ENCODE peak calls at places on chromosome 21, in ten cellular contexts. C is NCI-H345, H is right atrium auricular region, N is dorsolateral prefrontal cortex, Q is EL, X is M059J, Y is iPS-NIHi11, B is fibroblast of lung, A is omental fat pad, W is PC-3. J is an unnamed sample.

GRCh38 chr21:45098867-45099266 is 24.5 kb downstream of the ADARB1 start:
- DNase-seq in C (peak), H (no peak), N (no peak), Q (peak), X (peak), Y (no peak), B (no peak), A (no peak), W (peak), J (no peak)

GRCh38 chr21:45317401-45318145 is 29.9 kb upstream of the POFUT2 start:
- DNase-seq in C (no peak), H (no peak), N (peak), Q (peak), X (peak), Y (no peak), B (peak), A (no peak), W (peak), J (no peak)

GRCh38 chr21:41360072-41360821 is 1.6 kb upstream of the MX2 start:
- DNase-seq in C (peak), H (peak), N (no peak), Q (peak), X (no peak), Y (no peak), B (peak), A (no peak), W (peak), J (peak)

GRCh38 chr21:31253684-31254083 is 90.4 kb downstream of the TIAM1 start:
- DNase-seq in C (no peak), H (no peak), N (no peak), Q (no peak), X (no peak), Y (no peak), B (no peak), A (no peak), W (no peak), J (no peak)

GRCh38 chr21:30257773-30258172 is 25.0 kb downstream of the KRTAP24-1 start:
- DNase-seq in C (no peak), H (no peak), N (no peak), Q (no peak), X (peak), Y (peak), B (no peak), A (no peak), W (peak), J (peak)

GRCh38 chr21:39313042-39313456 is 383 bp downstream of the BRWD1 start:
- DNase-seq in C (peak), H (no peak), N (no peak), Q (no peak), X (no peak), Y (peak), B (peak), A (no peak), W (no peak), J (peak)

GRCh38 chr21:38159355-38159754 is 97.4 kb upstream of the KCNJ15 start:
- DNase-seq in C (peak), H (peak), N (peak), Q (peak), X (peak), Y (peak), B (peak), A (peak), W (peak), J (peak)

GRCh38 chr21:17270234-17270633 is 242.6 kb upstream of the CXADR start:
- DNase-seq in C (peak), H (peak), N (no peak), Q (peak), X (peak), Y (peak), B (peak), A (no peak), W (peak), J (no peak)

GRCh38 chr21:37412603-37413360 is 46.2 kb downstream of the DYRK1A start:
- DNase-seq in C (no peak), H (no peak), N (no peak), Q (peak), X (no peak), Y (no peak), B (peak), A (no peak), W (no peak), J (no peak)

GRCh38 chr21:44517175-44517899 is 22.7 kb downstream of the KRTAP10-1 start:
- DNase-seq in C (peak), H (no peak), N (no peak), Q (peak), X (peak), Y (peak), B (peak), A (no peak), W (no peak), J (peak)

GRCh38 chr21:16309250-16309971 is 579.6 kb downstream of the USP25 start:
- DNase-seq in C (no peak), H (no peak), N (no peak), Q (no peak), X (no peak), Y (no peak), B (peak), A (no peak), W (no peak), J (no peak)

GRCh38 chr21:42239973-42240372 is 21.0 kb downstream of the ABCG1 start:
- DNase-seq in C (no peak), H (no peak), N (no peak), Q (no peak), X (no peak), Y (no peak), B (no peak), A (no peak), W (no peak), J (no peak)

GRCh38 chr21:14620152-14620551 is 74.0 kb upstream of the SAMSN1 start:
- DNase-seq in C (no peak), H (no peak), N (no peak), Q (no peak), X (no peak), Y (no peak), B (no peak), A (no peak), W (no peak), J (no peak)

GRCh38 chr21:38112219-38112789 is 144.5 kb upstream of the KCNJ15 start:
- DNase-seq in C (no peak), H (no peak), N (no peak), Q (no peak), X (no peak), Y (no peak), B (no peak), A (no peak), W (no peak), J (no peak)

GRCh38 chr21:44955803-44956175 is 16.0 kb downstream of the SLX9 start:
- DNase-seq in C (no peak), H (no peak), N (no peak), Q (no peak), X (no peak), Y (no peak), B (no peak), A (no peak), W (no peak), J (no peak)

GRCh38 chr21:33940846-33941245 is 25.2 kb upstream of the ATP5PO start:
- DNase-seq in C (no peak), H (no peak), N (no peak), Q (no peak), X (no peak), Y (no peak), B (peak), A (no peak), W (no peak), J (no peak)

GRCh38 chr21:33325222-33326067 is 675 bp downstream of the IFNAR1 start:
- DNase-seq in C (peak), H (peak), N (no peak), Q (peak), X (peak), Y (no peak), B (peak), A (peak), W (peak), J (peak)

GRCh38 chr21:15192243-15192642 is 127.4 kb upstream of the NRIP1 start:
- DNase-seq in C (no peak), H (no peak), N (no peak), Q (no peak), X (peak), Y (no peak), B (no peak), A (no peak), W (peak), J (no peak)

GRCh38 chr21:31318971-31319370 is 25.1 kb downstream of the TIAM1 start:
- DNase-seq in C (no peak), H (no peak), N (no peak), Q (no peak), X (no peak), Y (no peak), B (peak), A (no peak), W (no peak), J (no peak)

GRCh38 chr21:26916799-26917198 is 50.1 kb downstream of the ADAMTS5 start:
- DNase-seq in C (no peak), H (no peak), N (no peak), Q (peak), X (no peak), Y (peak), B (no peak), A (no peak), W (no peak), J (no peak)

GRCh38 chr21:45988366-45989347 is 7.1 kb downstream of the COL6A1 start:
- DNase-seq in C (no peak), H (peak), N (no peak), Q (no peak), X (no peak), Y (no peak), B (no peak), A (no peak), W (no peak), J (no peak)

GRCh38 chr21:36321325-36322082 is 1.5 kb downstream of the MORC3 start:
- DNase-seq in C (no peak), H (peak), N (no peak), Q (peak), X (peak), Y (peak), B (peak), A (no peak), W (peak), J (peak)

GRCh38 chr21:28337319-28337718 is 655.4 kb downstream of the LTN1 start:
- DNase-seq in C (peak), H (no peak), N (no peak), Q (peak), X (peak), Y (no peak), B (peak), A (no peak), W (peak), J (peak)

GRCh38 chr21:41932191-41932575 is 21.6 kb downstream of the C2CD2 start:
- DNase-seq in C (no peak), H (peak), N (no peak), Q (peak), X (peak), Y (no peak), B (peak), A (no peak), W (peak), J (no peak)

GRCh38 chr21:45831991-45832740 is 149.4 kb upstream of the COL6A1 start:
- DNase-seq in C (no peak), H (peak), N (no peak), Q (peak), X (no peak), Y (no peak), B (peak), A (no peak), W (peak), J (no peak)